ENCODE peak calls at places on chromosomes 16 and 17, in ten cellular contexts. F is left colon; T is OCI-M1; N is T-helper 17 cell; P is prostate gland; O is neural crest cell; I is GM04503; V is stimulated activated CD4-positive, alpha-beta T cell treated with anti-CD3 and anti-CD28 coated beads, Interleukin-12 subunit alpha, Interleukin-12 subunit beta, amount 100 ng/mL, for 48 hours; R is GM12891; C is HT-29. Q is an unnamed sample.

GRCh38 chr16:74742051-74742481 is 32.6 kb downstream of the FA2H start:
- DNase-seq in F (no peak), T (no peak), N (no peak), P (no peak), O (no peak), I (no peak), V (no peak), R (no peak), C (no peak), Q (no peak)

GRCh38 chr16:55728797-55729196 is 73.0 kb downstream of the SLC6A2 start:
- DNase-seq in F (no peak), T (no peak), N (no peak), P (no peak), O (no peak), I (no peak), V (no peak), R (no peak), C (no peak), Q (no peak)

GRCh38 chr16:29290631-29291247 is 115.8 kb downstream of the NPIPB11 start:
- DNase-seq in F (peak), T (peak), N (peak), P (peak), O (peak), I (peak), V (peak), R (no peak), C (peak), Q (peak)

GRCh38 chr16:81415757-81416156 is 28.9 kb upstream of the CMIP start:
- DNase-seq in F (no peak), T (no peak), N (no peak), P (no peak), O (peak), I (no peak), V (no peak), R (no peak), C (no peak), Q (no peak)

GRCh38 chr16:71311553-71312158 is 22.5 kb upstream of the CMTR2 start:
- DNase-seq in F (peak), T (peak), N (peak), P (no peak), O (peak), I (no peak), V (peak), R (no peak), C (peak), Q (no peak)

GRCh38 chr17:76243826-76244679 is 3.8 kb upstream of the RNF157 start:
- DNase-seq in F (no peak), T (peak), N (no peak), P (no peak), O (no peak), I (no peak), V (no peak), R (no peak), C (no peak), Q (no peak)

GRCh38 chr16:84785843-84786538 is 33.8 kb upstream of the CRISPLD2 start:
- DNase-seq in F (peak), T (no peak), N (no peak), P (no peak), O (no peak), I (no peak), V (no peak), R (no peak), C (no peak), Q (no peak)

GRCh38 chr17:32256012-32256694 is 9.5 kb upstream of the RHBDL3 start:
- DNase-seq in F (peak), T (no peak), N (no peak), P (no peak), O (no peak), I (no peak), V (no peak), R (no peak), C (no peak), Q (no peak)

GRCh38 chr16:15672514-15673167 is 22.6 kb downstream of the NDE1 start:
- DNase-seq in F (peak), T (no peak), N (peak), P (peak), O (peak), I (peak), V (peak), R (no peak), C (no peak), Q (no peak)

GRCh38 chr17:50221500-50222480 is 20.4 kb upstream of the COL1A1 start:
- DNase-seq in F (no peak), T (no peak), N (no peak), P (no peak), O (no peak), I (no peak), V (no peak), R (no peak), C (no peak), Q (no peak)

GRCh38 chr16:71722801-71723536 is 1.5 kb downstream of the PHLPP2 start:
- DNase-seq in F (peak), T (peak), N (peak), P (peak), O (peak), I (no peak), V (peak), R (peak), C (peak), Q (peak)

GRCh38 chr17:75573994-75574393 is 13.6 kb upstream of the MYO15B start:
- DNase-seq in F (no peak), T (no peak), N (no peak), P (no peak), O (no peak), I (no peak), V (no peak), R (no peak), C (no peak), Q (no peak)

GRCh38 chr17:34763727-34764665 is 184.6 kb downstream of the TMEM132E start:
- DNase-seq in F (no peak), T (no peak), N (no peak), P (no peak), O (no peak), I (no peak), V (no peak), R (no peak), C (no peak), Q (no peak)

GRCh38 chr17:45660474-45660873 is 123.6 kb upstream of the CRHR1 start:
- DNase-seq in F (no peak), T (no peak), N (no peak), P (no peak), O (no peak), I (no peak), V (no peak), R (no peak), C (no peak), Q (no peak)

GRCh38 chr16:8625491-8626087 is 4.1 kb downstream of the METTL22 start:
- DNase-seq in F (no peak), T (no peak), N (no peak), P (no peak), O (no peak), I (no peak), V (no peak), R (no peak), C (no peak), Q (no peak)

GRCh38 chr16:57265850-57266530 is 18.5 kb downstream of the PLLP start:
- DNase-seq in F (peak), T (peak), N (no peak), P (peak), O (no peak), I (no peak), V (no peak), R (no peak), C (no peak), Q (no peak)

GRCh38 chr17:68460715-68461114 is 3.4 kb upstream of the WIPI1 start:
- DNase-seq in F (no peak), T (peak), N (no peak), P (no peak), O (no peak), I (no peak), V (no peak), R (no peak), C (no peak), Q (no peak)

GRCh38 chr17:73503560-73503959 is 140.7 kb downstream of the SDK2 start:
- DNase-seq in F (no peak), T (peak), N (no peak), P (no peak), O (no peak), I (no peak), V (no peak), R (no peak), C (no peak), Q (no peak)

GRCh38 chr17:58960068-58960467 is 146.6 kb downstream of the TRIM37 start:
- DNase-seq in F (no peak), T (peak), N (no peak), P (peak), O (no peak), I (peak), V (no peak), R (no peak), C (peak), Q (peak)

GRCh38 chr16:52090080-52090479 is 456.9 kb downstream of the TOX3 start:
- DNase-seq in F (no peak), T (no peak), N (no peak), P (no peak), O (no peak), I (peak), V (no peak), R (no peak), C (no peak), Q (no peak)

GRCh38 chr16:56998352-56998751 is 9.0 kb downstream of the NLRC5 start:
- DNase-seq in F (no peak), T (no peak), N (no peak), P (no peak), O (no peak), I (no peak), V (no peak), R (no peak), C (no peak), Q (no peak)

GRCh38 chr17:30716461-30717289 is 107.8 kb downstream of the CRLF3 start:
- DNase-seq in F (no peak), T (peak), N (no peak), P (no peak), O (no peak), I (no peak), V (no peak), R (no peak), C (no peak), Q (no peak)

GRCh38 chr16:28063047-28063521 is 430 bp downstream of the GSG1L start:
- DNase-seq in F (no peak), T (no peak), N (no peak), P (no peak), O (no peak), I (no peak), V (no peak), R (no peak), C (no peak), Q (no peak)

GRCh38 chr16:70695351-70696070 is 9.7 kb upstream of the MTSS2 start:
- DNase-seq in F (peak), T (peak), N (no peak), P (no peak), O (no peak), I (no peak), V (no peak), R (no peak), C (peak), Q (no peak)

Q was measured in HCT116.